ENCODE peak calls at places on chromosomes 5 and 9, in four cellular contexts. One of them, this sample, is unnamed.

GRCh38 chr5:170633235-170634041 is 129.6 kb downstream of the KCNIP1 start:
- DNase-seq in left ventricle myocardium superior: no peak
- DNase-seq in H4: peak
- DNase-seq in GDM1: peak
- DNase-seq in this sample: peak

GRCh38 chr5:149035282-149035882 is 27.5 kb downstream of the SH3TC2 start:
- DNase-seq in left ventricle myocardium superior: peak
- DNase-seq in H4: peak
- DNase-seq in GDM1: peak
- DNase-seq in this sample: peak

GRCh38 chr9:22244141-22245011 is 202.2 kb upstream of the DMRTA1 start:
- DNase-seq in left ventricle myocardium superior: no peak
- DNase-seq in H4: no peak
- DNase-seq in GDM1: peak
- DNase-seq in this sample: no peak

GRCh38 chr5:74641778-74642542 is 1.4 kb upstream of the ENC1 start:
- DNase-seq in left ventricle myocardium superior: peak
- DNase-seq in H4: peak
- DNase-seq in GDM1: peak
- DNase-seq in this sample: no peak

GRCh38 chr9:122931851-122932199 is 513 bp upstream of the ZBTB26 start:
- DNase-seq in left ventricle myocardium superior: no peak
- DNase-seq in H4: no peak
- DNase-seq in GDM1: no peak
- DNase-seq in this sample: no peak

GRCh38 chr9:5582835-5583195 is 46.1 kb upstream of the RIC1 start:
- DNase-seq in left ventricle myocardium superior: no peak
- DNase-seq in H4: no peak
- DNase-seq in GDM1: no peak
- DNase-seq in this sample: no peak

GRCh38 chr9:37105169-37105750 is 15.1 kb upstream of the ZCCHC7 start:
- DNase-seq in left ventricle myocardium superior: no peak
- DNase-seq in H4: no peak
- DNase-seq in GDM1: no peak
- DNase-seq in this sample: no peak

GRCh38 chr5:140946578-140946977 is 19.7 kb upstream of the PCDHAC2 start:
- DNase-seq in left ventricle myocardium superior: no peak
- DNase-seq in H4: no peak
- DNase-seq in GDM1: no peak
- DNase-seq in this sample: no peak

GRCh38 chr9:137550241-137550621 is at the start of gene PNPLA7:
- DNase-seq in left ventricle myocardium superior: peak
- DNase-seq in H4: peak
- DNase-seq in GDM1: peak
- DNase-seq in this sample: peak

GRCh38 chr9:106322741-106323140 is 540.2 kb upstream of the ZNF462 start:
- DNase-seq in left ventricle myocardium superior: no peak
- DNase-seq in H4: no peak
- DNase-seq in GDM1: no peak
- DNase-seq in this sample: no peak

GRCh38 chr5:122967085-122967484 is 69.4 kb downstream of the PPIC start:
- DNase-seq in left ventricle myocardium superior: no peak
- DNase-seq in H4: no peak
- DNase-seq in GDM1: no peak
- DNase-seq in this sample: no peak

GRCh38 chr5:125325488-125325887 is 579.0 kb upstream of the ZNF608 start:
- DNase-seq in left ventricle myocardium superior: no peak
- DNase-seq in H4: no peak
- DNase-seq in GDM1: no peak
- DNase-seq in this sample: no peak

GRCh38 chr9:105954517-105954916 is 260.2 kb downstream of the TMEM38B start:
- DNase-seq in left ventricle myocardium superior: no peak
- DNase-seq in H4: no peak
- DNase-seq in GDM1: no peak
- DNase-seq in this sample: no peak

GRCh38 chr5:123359454-123359853 is 63.7 kb downstream of the CEP120 start:
- DNase-seq in left ventricle myocardium superior: no peak
- DNase-seq in H4: no peak
- DNase-seq in GDM1: no peak
- DNase-seq in this sample: no peak

GRCh38 chr9:108093773-108094675 is 604.5 kb upstream of the KLF4 start:
- DNase-seq in left ventricle myocardium superior: no peak
- DNase-seq in H4: peak
- DNase-seq in GDM1: no peak
- DNase-seq in this sample: no peak

GRCh38 chr9:98867109-98867433 is 59.6 kb downstream of the GALNT12 start:
- DNase-seq in left ventricle myocardium superior: no peak
- DNase-seq in H4: no peak
- DNase-seq in GDM1: peak
- DNase-seq in this sample: no peak

GRCh38 chr5:141877478-141878185 is 578 bp downstream of the PCDH1 start:
- DNase-seq in left ventricle myocardium superior: no peak
- DNase-seq in H4: no peak
- DNase-seq in GDM1: no peak
- DNase-seq in this sample: no peak

GRCh38 chr5:117084052-117084451 is 509.4 kb upstream of the SEMA6A start:
- DNase-seq in left ventricle myocardium superior: no peak
- DNase-seq in H4: no peak
- DNase-seq in GDM1: no peak
- DNase-seq in this sample: no peak

GRCh38 chr9:126420643-126421564 is 94.3 kb downstream of the MVB12B start:
- DNase-seq in left ventricle myocardium superior: no peak
- DNase-seq in H4: peak
- DNase-seq in GDM1: no peak
- DNase-seq in this sample: no peak

GRCh38 chr9:112020680-112021596 is 124.3 kb downstream of the UGCG start:
- DNase-seq in left ventricle myocardium superior: no peak
- DNase-seq in H4: no peak
- DNase-seq in GDM1: no peak
- DNase-seq in this sample: no peak

GRCh38 chr9:127968046-127968445 is 12.7 kb downstream of the EEIG1 start:
- DNase-seq in left ventricle myocardium superior: peak
- DNase-seq in H4: peak
- DNase-seq in GDM1: no peak
- DNase-seq in this sample: no peak

GRCh38 chr9:98099898-98100297 is 19.1 kb downstream of the TRIM14 start:
- DNase-seq in left ventricle myocardium superior: no peak
- DNase-seq in H4: no peak
- DNase-seq in GDM1: no peak
- DNase-seq in this sample: no peak

GRCh38 chr5:93990504-93991085 is 249.2 kb upstream of the POU5F2 start:
- DNase-seq in left ventricle myocardium superior: no peak
- DNase-seq in H4: no peak
- DNase-seq in GDM1: no peak
- DNase-seq in this sample: no peak

GRCh38 chr5:119058979-119059529 is 11.8 kb upstream of the DMXL1 start:
- DNase-seq in left ventricle myocardium superior: no peak
- DNase-seq in H4: no peak
- DNase-seq in GDM1: no peak
- DNase-seq in this sample: no peak

GRCh38 chr5:122844136-122844915 is 1.1 kb upstream of the SNX24 start:
- DNase-seq in left ventricle myocardium superior: no peak
- DNase-seq in H4: no peak
- DNase-seq in GDM1: no peak
- DNase-seq in this sample: no peak

GRCh38 chr9:131012023-131012334 is 3.0 kb downstream of the LAMC3 start:
- DNase-seq in left ventricle myocardium superior: no peak
- DNase-seq in H4: no peak
- DNase-seq in GDM1: no peak
- DNase-seq in this sample: no peak

GRCh38 chr9:107487521-107488399 is 1.8 kb downstream of the KLF4 start:
- DNase-seq in left ventricle myocardium superior: peak
- DNase-seq in H4: no peak
- DNase-seq in GDM1: no peak
- DNase-seq in this sample: peak

GRCh38 chr9:77598510-77598909 is 49.6 kb downstream of the GNA14 start:
- DNase-seq in left ventricle myocardium superior: no peak
- DNase-seq in H4: peak
- DNase-seq in GDM1: no peak
- DNase-seq in this sample: no peak

GRCh38 chr9:91421022-91421765 is 2.4 kb downstream of the NFIL3 start:
- DNase-seq in left ventricle myocardium superior: peak
- DNase-seq in H4: no peak
- DNase-seq in GDM1: no peak
- DNase-seq in this sample: peak

GRCh38 chr9:19127881-19128719 is 808 bp upstream of the PLIN2 start:
- DNase-seq in left ventricle myocardium superior: peak
- DNase-seq in H4: no peak
- DNase-seq in GDM1: no peak
- DNase-seq in this sample: peak

GRCh38 chr9:132879443-132880310 is 979 bp downstream of the SPACA9 start:
- DNase-seq in left ventricle myocardium superior: no peak
- DNase-seq in H4: no peak
- DNase-seq in GDM1: peak
- DNase-seq in this sample: no peak

GRCh38 chr9:111001471-111001870 is 36.8 kb downstream of the LPAR1 start:
- DNase-seq in left ventricle myocardium superior: no peak
- DNase-seq in H4: no peak
- DNase-seq in GDM1: peak
- DNase-seq in this sample: no peak

This sample was measured in Right ventricle myocardium inferior.